ENCODE peak calls at places on chromosomes 1 and 21, in four cellular contexts. B is IMR-90, X is K562, D is GM12878. H is an unnamed sample.

GRCh38 chr1:87203890-87204289 is 124.8 kb upstream of the LMO4 start:
- DNase-seq in B (peak), X (no peak), D (no peak), H (no peak)

GRCh38 chr1:236492378-236492777 is 31.4 kb upstream of the LGALS8 start:
- DNase-seq in B (no peak), X (no peak), D (no peak), H (no peak)

GRCh38 chr1:182189535-182190066 is 128.1 kb upstream of the ZNF648 start:
- DNase-seq in B (no peak), X (no peak), D (no peak), H (no peak)

GRCh38 chr1:2233997-2234761 is 6.1 kb downstream of the SKI start:
- DNase-seq in B (peak), X (no peak), D (no peak), H (peak)

GRCh38 chr1:56877973-56878372 is 23.4 kb downstream of the C8A start:
- DNase-seq in B (peak), X (no peak), D (no peak), H (no peak)

GRCh38 chr1:248417854-248418253 is 15.0 kb downstream of the OR2T1 start:
- DNase-seq in B (no peak), X (no peak), D (no peak), H (no peak)

GRCh38 chr1:201190624-201191051 is at the start of gene IGFN1:
- DNase-seq in B (no peak), X (no peak), D (no peak), H (no peak)

GRCh38 chr1:25795955-25796806 is 3.8 kb upstream of the SELENON start:
- DNase-seq in B (no peak), X (no peak), D (no peak), H (no peak)

GRCh38 chr1:41811978-41812852 is 106.5 kb downstream of the HIVEP3 start:
- DNase-seq in B (peak), X (peak), D (no peak), H (peak)

GRCh38 chr21:45981641-45982255 is at the start of gene COL6A1:
- DNase-seq in B (peak), X (peak), D (no peak), H (peak)

GRCh38 chr1:197200468-197200899 is 54.0 kb upstream of the ASPM start:
- DNase-seq in B (peak), X (no peak), D (no peak), H (peak)

GRCh38 chr21:42127164-42128125 is 56.3 kb downstream of the UMODL1 start:
- DNase-seq in B (no peak), X (no peak), D (no peak), H (no peak)

GRCh38 chr1:116587496-116588308 is 16.9 kb upstream of the CD58 start:
- DNase-seq in B (no peak), X (no peak), D (no peak), H (no peak)

GRCh38 chr1:186828612-186829542 is at the start of gene PLA2G4A:
- DNase-seq in B (peak), X (no peak), D (no peak), H (peak)

GRCh38 chr21:33007747-33008146 is 18.0 kb upstream of the OLIG2 start:
- DNase-seq in B (no peak), X (no peak), D (no peak), H (no peak)
- TF ChIP-seq FOS in B (no peak), X (no peak), D (no peak), H (no peak)

GRCh38 chr1:48225579-48225978 is 3.1 kb downstream of the SLC5A9 start:
- DNase-seq in B (no peak), X (no peak), D (no peak), H (no peak)

GRCh38 chr1:48227165-48228013 is 4.9 kb downstream of the SLC5A9 start:
- DNase-seq in B (no peak), X (no peak), D (no peak), H (no peak)

GRCh38 chr1:48232722-48233121 is 10.2 kb downstream of the SLC5A9 start:
- DNase-seq in B (no peak), X (no peak), D (no peak), H (no peak)

GRCh38 chr1:48229309-48229708 is 6.8 kb downstream of the SLC5A9 start:
- DNase-seq in B (no peak), X (no peak), D (no peak), H (no peak)

GRCh38 chr1:48228156-48228555 is 5.6 kb downstream of the SLC5A9 start:
- DNase-seq in B (no peak), X (no peak), D (no peak), H (no peak)
- TF ChIP-seq FOS in B (no peak), X (no peak), D (no peak), H (no peak)

DNA sequence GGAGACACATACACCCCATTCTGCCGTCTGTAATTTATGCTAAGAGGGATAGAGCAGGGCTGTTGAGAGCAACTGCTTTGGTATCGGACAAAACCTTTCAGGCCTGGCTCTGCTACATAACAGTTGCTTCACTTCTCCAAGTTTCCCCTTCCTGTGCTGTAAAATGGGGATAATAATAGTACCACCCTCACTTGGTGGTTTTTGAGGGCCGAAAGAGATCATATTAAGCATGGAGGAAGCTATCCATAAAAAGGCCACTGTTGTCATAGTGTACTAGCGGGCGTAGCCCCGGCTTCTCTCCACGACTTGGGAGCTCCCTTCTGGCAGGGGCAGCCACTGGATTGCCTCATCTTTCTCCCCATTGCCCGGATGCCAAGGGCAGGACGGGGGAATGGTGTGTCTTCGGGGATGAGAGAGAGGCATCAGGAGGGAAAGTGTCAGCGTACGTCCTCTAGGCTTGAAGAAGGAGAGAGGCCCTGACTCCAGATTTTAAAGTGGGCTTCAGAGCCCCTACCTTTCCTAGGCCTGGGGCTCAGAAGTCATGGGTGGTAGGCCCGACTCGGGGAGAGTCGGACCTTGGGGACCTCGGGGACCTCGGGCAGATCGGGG is 580 bp upstream of the MFSD2A start:
- DNase-seq in B (no peak), X (no peak), D (no peak), H (no peak)
- TF ChIP-seq FOS in B (no peak), X (no peak), D (no peak), H (no peak)

GRCh38 chr1:155001688-155002474 is 721 bp upstream of the ZBTB7B start:
- DNase-seq in B (peak), X (peak), D (peak), H (peak)

GRCh38 chr1:155003227-155003765 is 694 bp downstream of the ZBTB7B start:
- DNase-seq in B (no peak), X (peak), D (no peak), H (peak)

GRCh38 chr1:155003766-155004351 is 1.3 kb downstream of the ZBTB7B start:
- DNase-seq in B (peak), X (peak), D (no peak), H (peak)

GRCh38 chr1:155001438-155001687 is 1.2 kb upstream of the ZBTB7B start:
- DNase-seq in B (no peak), X (no peak), D (no peak), H (peak)

DNA sequence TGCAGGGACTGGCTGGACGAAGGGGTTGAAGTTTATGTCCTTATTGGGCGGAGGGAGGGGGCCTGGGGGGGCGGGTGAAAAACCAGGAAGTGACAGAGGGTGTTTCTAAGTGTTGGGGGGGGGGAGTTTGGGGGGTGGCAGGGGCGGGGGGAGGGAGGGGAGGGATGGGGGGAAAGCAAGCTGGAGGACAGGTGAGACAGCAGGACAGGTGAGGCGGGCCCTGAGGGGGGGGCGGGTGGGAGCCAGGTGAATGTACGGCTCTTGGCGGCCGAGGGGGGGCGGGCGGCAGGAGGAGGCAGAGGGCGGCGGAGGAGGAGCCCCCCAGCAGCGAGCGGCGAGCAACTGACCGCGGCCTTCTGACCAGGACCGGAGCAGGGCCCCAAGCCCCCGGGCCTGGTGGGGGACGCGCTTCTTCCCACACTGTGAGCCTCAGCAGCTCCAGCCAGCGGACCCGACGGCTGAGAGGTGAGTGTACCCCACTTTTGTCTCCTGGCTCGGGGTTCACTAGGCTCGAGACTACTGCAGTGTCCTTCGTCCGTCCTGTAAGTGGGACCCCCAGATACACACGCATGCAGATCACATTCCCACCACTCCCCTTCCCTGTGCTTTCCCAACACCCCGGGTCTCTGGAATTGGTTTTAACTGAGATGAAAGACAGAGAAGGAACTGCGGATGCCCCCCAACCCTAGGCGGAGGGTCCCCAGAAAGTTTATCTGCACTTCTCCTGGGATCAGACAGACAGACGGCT is at the start of gene ZBTB7B:
- DNase-seq in B (no peak), X (peak), D (no peak), H (peak)
- TF ChIP-seq FOS in B (no peak), X (no peak), D (no peak), H (no peak)

GRCh38 chr1:155471891-155472290 is 90.7 kb downstream of the ASH1L start:
- DNase-seq in B (no peak), X (no peak), D (no peak), H (no peak)

GRCh38 chr1:155463865-155464264 is 98.7 kb downstream of the ASH1L start:
- DNase-seq in B (peak), X (no peak), D (peak), H (no peak)

GRCh38 chr1:155466617-155466972 is 96.0 kb downstream of the ASH1L start:
- DNase-seq in B (no peak), X (no peak), D (no peak), H (no peak)

GRCh38 chr1:155471026-155471425 is 91.6 kb downstream of the ASH1L start:
- DNase-seq in B (no peak), X (no peak), D (no peak), H (no peak)

GRCh38 chr1:155466996-155467395 is 95.6 kb downstream of the ASH1L start:
- DNase-seq in B (peak), X (no peak), D (no peak), H (peak)
- TF ChIP-seq FOS in B (peak), X (no peak), D (no peak), H (no peak)

GRCh38 chr1:175287377-175287776 is 94.8 kb upstream of the KIAA0040 start:
- DNase-seq in B (no peak), X (no peak), D (peak), H (no peak)

DNA sequence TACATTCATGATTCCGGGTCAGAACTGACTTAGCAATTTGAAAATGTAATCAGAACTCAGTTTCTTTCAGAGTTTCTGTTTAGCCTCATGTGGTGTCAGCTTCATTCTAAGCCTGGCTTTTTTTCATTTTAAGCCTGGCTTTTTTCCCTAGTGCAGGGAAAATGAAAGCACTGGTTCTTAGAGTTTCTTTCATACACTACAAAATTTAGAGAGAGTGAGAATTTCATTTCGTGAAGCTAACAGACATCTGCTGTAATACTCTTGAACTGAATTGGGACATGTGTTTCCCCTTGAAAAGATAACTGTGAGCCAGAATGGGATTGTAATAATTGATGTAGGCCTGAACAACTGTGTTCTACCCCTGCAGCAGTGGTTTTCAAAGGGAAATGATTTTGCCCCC is 95.3 kb upstream of the KIAA0040 start:
- DNase-seq in B (no peak), X (no peak), D (no peak), H (no peak)
- TF ChIP-seq FOS in B (no peak), X (no peak), D (no peak), H (no peak)

DNA sequence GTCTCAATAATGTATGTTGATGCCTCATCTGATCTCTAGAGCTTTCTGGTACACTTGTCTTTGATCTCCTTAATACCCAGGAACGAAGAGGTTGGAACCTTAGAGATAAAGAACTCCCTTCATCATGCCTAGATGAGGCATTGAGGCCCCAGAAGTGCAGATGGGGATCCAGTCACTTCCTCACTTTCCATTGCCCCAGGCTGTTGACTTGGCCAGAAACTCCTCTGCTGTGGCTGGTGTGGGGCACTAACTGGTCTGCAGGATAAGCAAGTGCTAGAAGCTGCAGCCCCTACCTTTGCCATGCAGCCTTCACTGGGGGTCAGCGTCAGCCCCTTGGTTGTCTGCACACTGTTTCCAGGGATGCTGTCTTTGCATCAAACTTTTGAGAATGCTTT is 49.9 kb downstream of the STUM start:
- DNase-seq in B (no peak), X (no peak), D (no peak), H (no peak)
- TF ChIP-seq FOS in B (no peak), X (no peak), D (no peak), H (no peak)

DNA sequence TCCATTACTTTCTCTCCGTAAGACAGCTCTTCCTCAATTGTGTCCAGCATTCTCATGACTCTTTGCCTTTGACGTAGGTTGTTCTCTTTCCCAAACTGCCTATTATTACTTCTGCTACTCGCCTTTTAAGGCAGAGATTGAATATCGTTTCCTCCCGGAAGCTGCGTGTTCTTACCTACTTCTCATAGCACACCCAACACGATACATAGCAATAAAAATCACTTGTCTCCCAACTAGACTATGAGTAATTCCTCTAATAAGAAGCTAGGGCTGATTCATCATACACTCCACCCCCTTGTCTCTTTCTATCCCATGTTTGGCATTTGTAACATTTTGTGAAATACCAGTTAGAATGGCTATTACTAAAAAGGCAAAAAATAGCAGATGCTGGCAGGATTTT is 55.8 kb upstream of the SGIP1 start:
- DNase-seq in B (peak), X (no peak), D (no peak), H (no peak)
- TF ChIP-seq FOS in B (no peak), X (no peak), D (no peak), H (peak)